ENCODE peak calls at places on chromosome 20, in nine cellular contexts. One of them, this sample, is unnamed.

GRCh38 chr20:47558295-47558694 is 56.6 kb downstream of the NCOA3 start:
- DNase-seq in upper lobe of right lung: no peak
- DNase-seq in CD4-positive, CD25-positive, alpha-beta regulatory T cell: no peak
- DNase-seq in heart left ventricle: no peak
- DNase-seq in stomach: no peak
- DNase-seq in right atrium auricular region: no peak
- DNase-seq in aorta: no peak
- DNase-seq in endothelial cell of umbilical vein: no peak
- DNase-seq in colonic mucosa: no peak
- DNase-seq in this sample: no peak

GRCh38 chr20:17505664-17506517 is 25.3 kb downstream of the BFSP1 start:
- DNase-seq in heart left ventricle: no peak
- DNase-seq in right atrium auricular region: no peak
- DNase-seq in aorta: peak; percentile 55
- DNase-seq in colonic mucosa: no peak
- DNase-seq in stomach: no peak
- DNase-seq in upper lobe of right lung: no peak
- DNase-seq in endothelial cell of umbilical vein: no peak
- DNase-seq in CD4-positive, CD25-positive, alpha-beta regulatory T cell: peak; percentile 41
- DNase-seq in this sample: no peak

GRCh38 chr20:16556299-16556698 is 16.9 kb downstream of the KIF16B start:
- DNase-seq in endothelial cell of umbilical vein: no peak
- DNase-seq in colonic mucosa: no peak
- DNase-seq in heart left ventricle: no peak
- DNase-seq in CD4-positive, CD25-positive, alpha-beta regulatory T cell: no peak
- DNase-seq in stomach: no peak
- DNase-seq in right atrium auricular region: no peak
- DNase-seq in aorta: no peak
- DNase-seq in upper lobe of right lung: no peak
- DNase-seq in this sample: no peak

GRCh38 chr20:63082308-63082938 is 75.7 kb upstream of the BHLHE23 start:
- DNase-seq in upper lobe of right lung: peak; percentile 66
- DNase-seq in CD4-positive, CD25-positive, alpha-beta regulatory T cell: peak; percentile 9
- DNase-seq in right atrium auricular region: no peak
- DNase-seq in heart left ventricle: peak; percentile 37
- DNase-seq in endothelial cell of umbilical vein: no peak
- DNase-seq in colonic mucosa: peak; percentile 47
- DNase-seq in aorta: peak; percentile 53
- DNase-seq in stomach: peak; percentile 39
- DNase-seq in this sample: peak; percentile 38

GRCh38 chr20:51420111-51420510 is 122.4 kb downstream of the NFATC2 start:
- DNase-seq in stomach: no peak
- DNase-seq in aorta: no peak
- DNase-seq in right atrium auricular region: no peak
- DNase-seq in endothelial cell of umbilical vein: peak; percentile 41
- DNase-seq in upper lobe of right lung: no peak
- DNase-seq in colonic mucosa: no peak
- DNase-seq in CD4-positive, CD25-positive, alpha-beta regulatory T cell: no peak
- DNase-seq in heart left ventricle: no peak
- DNase-seq in this sample: no peak

GRCh38 chr20:23114448-23114847 is 28.3 kb upstream of the CD93 start:
- DNase-seq in aorta: no peak
- DNase-seq in colonic mucosa: no peak
- DNase-seq in upper lobe of right lung: no peak
- DNase-seq in stomach: no peak
- DNase-seq in CD4-positive, CD25-positive, alpha-beta regulatory T cell: no peak
- DNase-seq in heart left ventricle: no peak
- DNase-seq in right atrium auricular region: no peak
- DNase-seq in endothelial cell of umbilical vein: no peak
- DNase-seq in this sample: no peak

GRCh38 chr20:3994125-3994524 is 21.2 kb downstream of the RNF24 start:
- DNase-seq in heart left ventricle: no peak
- DNase-seq in upper lobe of right lung: no peak
- DNase-seq in CD4-positive, CD25-positive, alpha-beta regulatory T cell: no peak
- DNase-seq in aorta: no peak
- DNase-seq in colonic mucosa: no peak
- DNase-seq in right atrium auricular region: no peak
- DNase-seq in endothelial cell of umbilical vein: no peak
- DNase-seq in stomach: no peak
- DNase-seq in this sample: no peak

GRCh38 chr20:48797275-48797825 is 30.4 kb downstream of the PREX1 start:
- DNase-seq in right atrium auricular region: peak; percentile 64
- DNase-seq in endothelial cell of umbilical vein: no peak
- DNase-seq in heart left ventricle: peak; percentile 48
- DNase-seq in colonic mucosa: no peak
- DNase-seq in aorta: peak; percentile 82
- DNase-seq in upper lobe of right lung: peak; percentile 63
- DNase-seq in CD4-positive, CD25-positive, alpha-beta regulatory T cell: no peak
- DNase-seq in stomach: no peak
- DNase-seq in this sample: peak; percentile 49

GRCh38 chr20:37303637-37304036 is 14.2 kb downstream of the MANBAL start:
- DNase-seq in aorta: no peak
- DNase-seq in endothelial cell of umbilical vein: no peak
- DNase-seq in stomach: no peak
- DNase-seq in heart left ventricle: no peak
- DNase-seq in colonic mucosa: peak; percentile 71
- DNase-seq in upper lobe of right lung: no peak
- DNase-seq in CD4-positive, CD25-positive, alpha-beta regulatory T cell: no peak
- DNase-seq in right atrium auricular region: no peak
- DNase-seq in this sample: no peak

GRCh38 chr20:32252189-32252588 is 25.3 kb upstream of the KIF3B start:
- DNase-seq in endothelial cell of umbilical vein: no peak
- DNase-seq in stomach: no peak
- DNase-seq in CD4-positive, CD25-positive, alpha-beta regulatory T cell: peak; percentile 52
- DNase-seq in upper lobe of right lung: no peak
- DNase-seq in right atrium auricular region: no peak
- DNase-seq in aorta: no peak
- DNase-seq in heart left ventricle: no peak
- DNase-seq in colonic mucosa: no peak
- DNase-seq in this sample: no peak

GRCh38 chr20:21149344-21149743 is 23.5 kb downstream of the KIZ start:
- DNase-seq in stomach: no peak
- DNase-seq in CD4-positive, CD25-positive, alpha-beta regulatory T cell: no peak
- DNase-seq in right atrium auricular region: no peak
- DNase-seq in upper lobe of right lung: no peak
- DNase-seq in endothelial cell of umbilical vein: no peak
- DNase-seq in colonic mucosa: no peak
- DNase-seq in aorta: no peak
- DNase-seq in heart left ventricle: no peak
- DNase-seq in this sample: no peak

GRCh38 chr20:44597516-44597915 is 15.1 kb downstream of the PKIG start:
- DNase-seq in stomach: no peak
- DNase-seq in aorta: no peak
- DNase-seq in colonic mucosa: no peak
- DNase-seq in CD4-positive, CD25-positive, alpha-beta regulatory T cell: no peak
- DNase-seq in heart left ventricle: no peak
- DNase-seq in upper lobe of right lung: no peak
- DNase-seq in right atrium auricular region: no peak
- DNase-seq in endothelial cell of umbilical vein: peak; percentile 40
- DNase-seq in this sample: no peak

GRCh38 chr20:44598413-44599290 is 16.3 kb downstream of the PKIG start:
- DNase-seq in colonic mucosa: no peak
- DNase-seq in CD4-positive, CD25-positive, alpha-beta regulatory T cell: no peak
- DNase-seq in right atrium auricular region: no peak
- DNase-seq in stomach: no peak
- DNase-seq in upper lobe of right lung: no peak
- DNase-seq in aorta: peak; percentile 74
- DNase-seq in endothelial cell of umbilical vein: peak; percentile 71
- DNase-seq in heart left ventricle: peak; percentile 75
- DNase-seq in this sample: peak; percentile 63

GRCh38 chr20:44597930-44598329 is 15.6 kb downstream of the PKIG start:
- DNase-seq in CD4-positive, CD25-positive, alpha-beta regulatory T cell: no peak
- DNase-seq in heart left ventricle: no peak
- DNase-seq in stomach: no peak
- DNase-seq in endothelial cell of umbilical vein: no peak
- DNase-seq in aorta: no peak
- DNase-seq in right atrium auricular region: no peak
- DNase-seq in colonic mucosa: no peak
- DNase-seq in upper lobe of right lung: no peak
- DNase-seq in this sample: no peak

GRCh38 chr20:44596010-44596409 is 13.6 kb downstream of the PKIG start:
- DNase-seq in CD4-positive, CD25-positive, alpha-beta regulatory T cell: no peak
- DNase-seq in aorta: no peak
- DNase-seq in endothelial cell of umbilical vein: no peak
- DNase-seq in upper lobe of right lung: no peak
- DNase-seq in stomach: no peak
- DNase-seq in colonic mucosa: no peak
- DNase-seq in heart left ventricle: no peak
- DNase-seq in right atrium auricular region: no peak
- DNase-seq in this sample: no peak

GRCh38 chr20:44596876-44597275 is 14.5 kb downstream of the PKIG start:
- DNase-seq in heart left ventricle: no peak
- DNase-seq in right atrium auricular region: no peak
- DNase-seq in colonic mucosa: no peak
- DNase-seq in endothelial cell of umbilical vein: no peak
- DNase-seq in stomach: no peak
- DNase-seq in aorta: no peak
- DNase-seq in upper lobe of right lung: no peak
- DNase-seq in CD4-positive, CD25-positive, alpha-beta regulatory T cell: no peak
- DNase-seq in this sample: no peak
- H3K4me1 ChIP-seq in heart left ventricle: peaks cover 94% of the 10 kb centered on the region
- H3K4me1 ChIP-seq in right atrium auricular region: peaks cover 4% of the 10 kb centered on the region
- H3K4me1 ChIP-seq in colonic mucosa: peaks cover 5% of the 10 kb centered on the region
- H3K4me1 ChIP-seq in endothelial cell of umbilical vein: peaks cover 77% of the 10 kb centered on the region
- H3K4me1 ChIP-seq in stomach: peaks cover 44% of the 10 kb centered on the region
- H3K4me1 ChIP-seq in aorta: peaks cover 19% of the 10 kb centered on the region
- H3K4me1 ChIP-seq in upper lobe of right lung: peaks cover 78% of the 10 kb centered on the region
- H3K4me1 ChIP-seq in CD4-positive, CD25-positive, alpha-beta regulatory T cell: no peaks in the 10 kb centered on the region
- H3K4me1 ChIP-seq in this sample: peaks cover 93% of the 10 kb centered on the region

GRCh38 chr20:57716893-57717292 is 7.1 kb upstream of the PMEPA1 start:
- DNase-seq in upper lobe of right lung: no peak
- DNase-seq in CD4-positive, CD25-positive, alpha-beta regulatory T cell: no peak
- DNase-seq in aorta: no peak
- DNase-seq in heart left ventricle: peak; percentile 66
- DNase-seq in colonic mucosa: no peak
- DNase-seq in endothelial cell of umbilical vein: no peak
- DNase-seq in stomach: no peak
- DNase-seq in right atrium auricular region: no peak
- DNase-seq in this sample: peak; percentile 62

GRCh38 chr20:57714409-57715267 is 4.8 kb upstream of the PMEPA1 start:
- DNase-seq in stomach: no peak
- DNase-seq in right atrium auricular region: no peak
- DNase-seq in CD4-positive, CD25-positive, alpha-beta regulatory T cell: no peak
- DNase-seq in colonic mucosa: no peak
- DNase-seq in heart left ventricle: no peak
- DNase-seq in aorta: peak; percentile 77
- DNase-seq in upper lobe of right lung: no peak
- DNase-seq in endothelial cell of umbilical vein: no peak
- DNase-seq in this sample: no peak

GRCh38 chr20:57716202-57716601 is 6.4 kb upstream of the PMEPA1 start:
- DNase-seq in upper lobe of right lung: no peak
- DNase-seq in right atrium auricular region: no peak
- DNase-seq in endothelial cell of umbilical vein: no peak
- DNase-seq in colonic mucosa: no peak
- DNase-seq in aorta: no peak
- DNase-seq in heart left ventricle: no peak
- DNase-seq in CD4-positive, CD25-positive, alpha-beta regulatory T cell: no peak
- DNase-seq in stomach: no peak
- DNase-seq in this sample: no peak

GRCh38 chr20:57713951-57714350 is 4.1 kb upstream of the PMEPA1 start:
- DNase-seq in upper lobe of right lung: no peak
- DNase-seq in stomach: no peak
- DNase-seq in right atrium auricular region: no peak
- DNase-seq in endothelial cell of umbilical vein: no peak
- DNase-seq in aorta: peak; percentile 72
- DNase-seq in CD4-positive, CD25-positive, alpha-beta regulatory T cell: no peak
- DNase-seq in colonic mucosa: no peak
- DNase-seq in heart left ventricle: no peak
- DNase-seq in this sample: no peak

DNA sequence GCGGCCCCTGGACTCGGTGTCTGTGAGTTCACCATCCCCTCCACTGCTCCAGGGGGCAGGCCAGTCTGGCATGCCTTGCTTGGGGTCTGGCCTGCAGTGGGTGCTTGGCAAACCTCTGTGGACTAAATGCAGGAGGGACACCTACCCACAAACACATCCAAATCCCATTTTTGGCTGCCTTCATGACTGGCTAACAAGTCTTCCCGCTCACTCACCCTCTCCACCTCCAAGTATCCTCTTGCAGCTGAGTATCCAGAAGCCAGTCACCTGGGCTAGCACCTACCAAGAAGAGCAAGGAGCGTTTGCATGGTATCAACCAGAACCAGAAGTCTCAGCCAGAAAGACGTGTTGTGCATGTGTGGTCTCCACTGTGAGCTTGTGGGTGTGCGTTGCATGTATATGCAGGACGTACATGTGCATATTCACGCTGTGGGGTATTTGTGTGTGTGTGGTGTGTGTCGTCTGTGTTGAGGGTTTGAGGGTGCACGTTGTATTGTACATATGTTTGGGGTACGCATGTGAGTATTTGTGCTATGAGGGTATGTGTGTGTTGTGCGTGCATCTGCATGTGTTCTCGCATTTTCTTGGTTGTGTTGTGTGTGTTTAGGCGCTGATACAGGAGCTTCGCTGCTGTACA is 5.6 kb upstream of the PMEPA1 start:
- DNase-seq in aorta: no peak
- DNase-seq in stomach: no peak
- DNase-seq in CD4-positive, CD25-positive, alpha-beta regulatory T cell: no peak
- DNase-seq in upper lobe of right lung: no peak
- DNase-seq in heart left ventricle: no peak
- DNase-seq in right atrium auricular region: no peak
- DNase-seq in colonic mucosa: no peak
- DNase-seq in endothelial cell of umbilical vein: no peak
- DNase-seq in this sample: no peak
- H3K27ac ChIP-seq in aorta: peak overlapping the region; percentile 20
- H3K27ac ChIP-seq in stomach: peak overlapping the region; percentile 43
- H3K27ac ChIP-seq in CD4-positive, CD25-positive, alpha-beta regulatory T cell: no peak overlapping the region
- H3K27ac ChIP-seq in upper lobe of right lung: no peak overlapping the region
- H3K27ac ChIP-seq in heart left ventricle: peak overlapping the region; percentile 42
- H3K27ac ChIP-seq in right atrium auricular region: peak overlapping the region; percentile 60
- H3K27ac ChIP-seq in colonic mucosa: no peak overlapping the region
- H3K27ac ChIP-seq in endothelial cell of umbilical vein: no peak overlapping the region
- H3K27ac ChIP-seq in this sample: peak overlapping the region; percentile 80

GRCh38 chr20:1206749-1207148 is 3.5 kb downstream of the C20orf202 start:
- DNase-seq in CD4-positive, CD25-positive, alpha-beta regulatory T cell: no peak
- DNase-seq in colonic mucosa: no peak
- DNase-seq in right atrium auricular region: no peak
- DNase-seq in upper lobe of right lung: no peak
- DNase-seq in stomach: no peak
- DNase-seq in endothelial cell of umbilical vein: no peak
- DNase-seq in heart left ventricle: no peak
- DNase-seq in aorta: no peak
- DNase-seq in this sample: no peak
- H3K4me3 ChIP-seq in CD4-positive, CD25-positive, alpha-beta regulatory T cell: no peak overlapping the region
- H3K4me3 ChIP-seq in colonic mucosa: no peak overlapping the region
- H3K4me3 ChIP-seq in right atrium auricular region: no peak overlapping the region
- H3K4me3 ChIP-seq in upper lobe of right lung: peak overlapping the region; percentile 19
- H3K4me3 ChIP-seq in stomach: no peak overlapping the region
- H3K4me3 ChIP-seq in endothelial cell of umbilical vein: no peak overlapping the region
- H3K4me3 ChIP-seq in heart left ventricle: peak overlapping the region; percentile 30
- H3K4me3 ChIP-seq in aorta: no peak overlapping the region
- H3K4me3 ChIP-seq in this sample: peak overlapping the region; percentile 11

DNA sequence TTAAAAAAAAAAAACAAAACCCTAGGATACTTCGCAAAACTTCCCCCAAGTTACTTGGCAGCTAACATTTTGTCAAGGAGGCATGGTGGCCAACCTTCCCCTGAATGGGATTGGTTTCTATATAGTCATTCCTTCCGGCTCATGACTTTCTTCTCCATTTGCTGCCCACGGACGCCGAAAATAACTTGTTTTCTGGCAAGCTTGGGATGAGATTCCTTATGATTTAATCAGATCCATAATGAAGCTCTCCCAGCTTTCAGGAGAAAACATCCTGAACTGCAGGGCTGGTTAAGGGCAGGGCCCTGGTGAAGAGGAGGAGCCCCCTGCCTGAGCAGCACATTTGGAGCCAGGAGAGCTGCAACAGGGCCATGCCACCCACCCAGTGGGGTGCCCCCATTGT is 49.9 kb downstream of the PPP1R16B start:
- DNase-seq in CD4-positive, CD25-positive, alpha-beta regulatory T cell: no peak
- DNase-seq in upper lobe of right lung: no peak
- DNase-seq in heart left ventricle: no peak
- DNase-seq in endothelial cell of umbilical vein: peak; percentile 34
- DNase-seq in colonic mucosa: no peak
- DNase-seq in stomach: no peak
- DNase-seq in aorta: no peak
- DNase-seq in right atrium auricular region: no peak
- DNase-seq in this sample: no peak
- H3K4me1 ChIP-seq in CD4-positive, CD25-positive, alpha-beta regulatory T cell: peaks cover 40% of the 10 kb centered on the region
- H3K4me1 ChIP-seq in upper lobe of right lung: no peaks in the 10 kb centered on the region
- H3K4me1 ChIP-seq in heart left ventricle: no peaks in the 10 kb centered on the region
- H3K4me1 ChIP-seq in endothelial cell of umbilical vein: no peaks in the 10 kb centered on the region
- H3K4me1 ChIP-seq in colonic mucosa: no peaks in the 10 kb centered on the region
- H3K4me1 ChIP-seq in stomach: no peaks in the 10 kb centered on the region
- H3K4me1 ChIP-seq in aorta: no peaks in the 10 kb centered on the region
- H3K4me1 ChIP-seq in right atrium auricular region: no peaks in the 10 kb centered on the region
- H3K4me1 ChIP-seq in this sample: peaks cover 4% of the 10 kb centered on the region

This sample was measured in left ventricle myocardium inferior.